ENCODE peak calls at places on chromosomes 11 and 22, in eight cellular contexts. G is fibroblast of the aortic adventitia, V is HL-60, U is body of pancreas, M is IMR-90, I is A549, L is glutamatergic neuron, N is heart right ventricle. P is an unnamed sample.

GRCh38 chr11:117828641-117829368 is 4.3 kb upstream of the FXYD2 start:
- DNase-seq in I (peak), V (no peak), G (peak), M (peak), U (peak), N (peak), L (peak), P (no peak)

GRCh38 chr11:83625336-83625735 is 339.2 kb upstream of the CCDC90B start:
- DNase-seq in V (no peak), U (no peak), N (no peak), I (no peak), G (no peak), M (no peak), L (no peak), P (no peak)

GRCh38 chr11:14611939-14612338 is 31.7 kb upstream of the PDE3B start:
- DNase-seq in L (no peak), I (no peak), U (no peak), G (no peak), M (no peak), V (peak), N (no peak), P (no peak)

GRCh38 chr11:131977854-131978253 is 607.4 kb downstream of the NTM start:
- DNase-seq in G (peak), I (no peak), M (peak), V (no peak), L (no peak), U (no peak), N (no peak), P (no peak)

GRCh38 chr11:114075891-114076441 is 16.5 kb downstream of the ZBTB16 start:
- DNase-seq in M (peak), L (peak), U (no peak), V (peak), I (peak), N (peak), G (peak), P (no peak)

GRCh38 chr11:73980001-73980960 is 2.4 kb downstream of the UCP2 start:
- DNase-seq in U (peak), G (no peak), V (peak), N (peak), M (peak), L (no peak), I (no peak), P (peak)

GRCh38 chr11:122604626-122605025 is 50.9 kb upstream of the UBASH3B start:
- DNase-seq in G (no peak), I (no peak), U (no peak), N (no peak), V (no peak), L (no peak), M (no peak), P (no peak)

GRCh38 chr11:8809605-8810272 is 101.2 kb upstream of the AKIP1 start:
- DNase-seq in M (no peak), U (no peak), N (no peak), V (no peak), G (no peak), I (no peak), L (no peak), P (no peak)

GRCh38 chr22:48876951-48877350 is 950.7 kb downstream of the BRD1 start:
- DNase-seq in U (no peak), I (no peak), L (no peak), N (no peak), G (no peak), M (no peak), V (no peak), P (no peak)

GRCh38 chr11:17407575-17407974 is 19.1 kb upstream of the KCNJ11 start:
- DNase-seq in V (no peak), U (no peak), G (no peak), L (no peak), M (no peak), N (no peak), I (no peak), P (no peak)

GRCh38 chr11:11626128-11626527 is 4.3 kb upstream of the GALNT18 start:
- DNase-seq in L (no peak), U (no peak), M (no peak), G (no peak), N (no peak), I (no peak), V (no peak), P (no peak)

GRCh38 chr11:85752890-85753581 is 57.9 kb downstream of the SYTL2 start:
- DNase-seq in L (no peak), U (peak), M (no peak), G (no peak), I (no peak), V (peak), N (no peak), P (no peak)

GRCh38 chr11:74325649-74326645 is 14.5 kb upstream of the P4HA3 start:
- DNase-seq in U (peak), G (peak), I (no peak), M (peak), L (no peak), V (no peak), N (peak), P (no peak)

GRCh38 chr11:74284466-74284865 is 27.0 kb downstream of the P4HA3 start:
- DNase-seq in N (no peak), M (peak), U (no peak), V (no peak), G (no peak), L (no peak), I (no peak), P (no peak)

GRCh38 chr11:120061761-120062560 is 76.0 kb downstream of the TRIM29 start:
- DNase-seq in G (peak), U (no peak), I (no peak), M (no peak), N (no peak), V (no peak), L (peak), P (no peak)

DNA sequence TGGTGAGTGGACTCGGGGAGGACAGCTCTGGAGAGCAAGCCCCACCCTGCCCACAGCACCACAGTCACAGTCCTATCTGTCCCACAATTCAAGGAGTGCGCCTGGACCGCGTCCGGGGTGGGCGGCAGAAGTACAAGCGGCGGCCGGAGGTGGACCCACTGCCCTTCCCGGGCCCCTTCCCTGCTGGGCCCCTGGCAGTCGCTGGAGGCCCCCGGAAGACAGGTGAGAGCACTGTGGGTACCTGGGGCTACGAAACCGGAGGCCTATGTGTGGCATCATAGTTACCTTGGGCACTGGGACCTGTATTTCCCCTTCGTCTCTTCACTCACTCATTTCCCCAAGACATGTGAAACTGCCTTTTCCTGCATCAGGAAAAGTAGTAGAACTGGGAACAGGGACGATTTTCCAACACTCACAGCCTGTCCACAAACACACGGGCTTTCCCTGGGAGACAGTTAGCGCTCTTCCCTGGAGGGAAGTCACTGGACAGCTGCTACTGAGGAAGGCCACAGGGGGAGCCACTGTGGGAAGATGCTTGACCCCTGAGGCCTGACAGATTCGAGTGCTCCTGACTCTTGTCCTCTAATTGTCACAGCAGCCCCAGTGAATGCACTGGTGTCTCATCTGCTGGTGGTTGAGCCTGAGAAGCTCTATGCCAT is 3.1 kb downstream of the TRMT112 start:
- DNase-seq in M (no peak), I (peak), U (no peak), G (no peak), V (no peak), L (no peak), N (no peak), P (no peak)
- TF ChIP-seq CTCF in M (peak), I (no peak), U (no peak), G (peak), V (peak), L (peak), N (no peak), P (peak)

DNA sequence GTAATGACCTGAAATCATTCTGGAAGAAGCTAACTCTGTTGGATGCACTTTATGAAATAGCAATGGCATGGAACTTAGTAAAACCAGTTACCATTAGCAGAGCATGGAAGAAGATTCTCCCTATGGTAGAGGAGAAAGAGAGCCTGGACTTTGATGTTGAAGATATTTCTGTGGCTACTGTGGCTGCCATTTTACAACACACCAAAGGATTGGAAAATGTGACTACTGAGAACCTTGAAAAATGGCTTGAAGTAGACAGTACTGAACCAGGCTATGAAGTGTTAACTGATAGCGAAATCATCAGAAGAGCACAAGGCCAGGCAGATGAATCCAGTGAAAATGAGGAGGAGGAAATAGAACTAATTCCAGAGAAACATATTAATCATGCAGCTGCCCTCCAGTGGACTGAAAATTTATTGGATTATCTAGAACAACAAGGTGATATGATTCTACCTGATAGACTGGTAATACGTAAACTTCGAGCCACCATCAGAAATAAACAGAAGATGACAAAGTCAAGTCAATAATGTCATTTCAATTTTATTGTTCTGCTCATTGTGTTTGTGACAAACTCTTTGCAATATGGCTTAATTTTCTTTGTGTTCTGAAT is 2.0 kb downstream of the JRKL start:
- DNase-seq in L (no peak), N (no peak), M (no peak), G (no peak), U (no peak), I (peak), V (no peak), P (no peak)
- TF ChIP-seq CTCF in L (no peak), N (no peak), M (no peak), G (no peak), U (no peak), I (no peak), V (no peak), P (no peak)

GRCh38 chr11:10451399-10452116 is 3.5 kb upstream of the AMPD3 start:
- DNase-seq in U (no peak), L (no peak), G (no peak), M (no peak), N (no peak), V (peak), I (no peak), P (no peak)
- TF ChIP-seq CTCF in U (no peak), L (peak), G (no peak), M (no peak), N (no peak), V (no peak), I (no peak), P (no peak)

GRCh38 chr11:108111126-108111525 is 10.2 kb upstream of the ACAT1 start:
- DNase-seq in V (no peak), L (no peak), N (no peak), I (no peak), M (no peak), U (no peak), G (no peak), P (no peak)
- TF ChIP-seq CTCF in V (no peak), L (no peak), N (no peak), I (no peak), M (no peak), U (no peak), G (no peak), P (peak)

DNA sequence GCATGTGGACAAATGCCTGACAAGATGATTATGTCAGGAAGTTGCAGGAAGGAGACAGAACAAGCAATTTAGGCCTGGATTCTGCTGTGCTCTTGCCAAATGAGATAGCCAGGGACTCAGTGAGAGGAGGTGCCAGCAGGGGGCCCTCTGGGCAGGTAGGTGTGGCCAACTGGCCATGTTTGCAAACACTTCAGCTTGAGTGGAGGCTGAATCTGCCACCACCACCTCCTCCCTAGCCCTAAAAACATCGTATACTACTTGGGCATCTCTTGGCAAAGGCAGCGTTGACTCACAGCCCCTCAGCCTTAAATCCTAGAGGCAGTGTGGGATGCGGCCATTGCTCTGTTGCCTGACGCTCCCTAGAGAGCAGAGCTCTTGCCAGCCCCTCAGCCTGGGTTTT is 95.1 kb upstream of the PLET1 start:
- DNase-seq in G (peak), V (peak), I (peak), U (no peak), N (no peak), M (peak), L (peak), P (no peak)
- TF ChIP-seq CTCF in G (peak), V (peak), I (no peak), U (no peak), N (peak), M (peak), L (peak), P (peak)

P was measured in GM12864.